ENCODE peak calls at places on chromosomes 6 and 20, in five cellular contexts. One of them, this sample, is unnamed.
A peak's percentile ranks its signal among the peaks of the same experiment; 100 is the strongest.

GRCh38 chr6:14922306-14922705 is 323.6 kb upstream of the JARID2 start:
- DNase-seq in AG09309: no peak
- DNase-seq in fibroblast of lung: no peak
- DNase-seq in H7: peak; percentile 59
- DNase-seq in fibroblast of villous mesenchyme: no peak
- DNase-seq in this sample: no peak

GRCh38 chr20:4369798-4370124 is 351.9 kb upstream of the PRND start:
- DNase-seq in fibroblast of villous mesenchyme: no peak
- DNase-seq in fibroblast of lung: no peak
- DNase-seq in H7: no peak
- DNase-seq in AG09309: no peak
- DNase-seq in this sample: peak; percentile 35

GRCh38 chr20:36548006-36548315 is 6.6 kb downstream of the MYL9 start:
- DNase-seq in fibroblast of villous mesenchyme: no peak
- DNase-seq in AG09309: no peak
- DNase-seq in fibroblast of lung: no peak
- DNase-seq in H7: peak; percentile 85
- DNase-seq in this sample: no peak

GRCh38 chr6:46555129-46555528 is 63.9 kb upstream of the RCAN2 start:
- DNase-seq in fibroblast of villous mesenchyme: no peak
- DNase-seq in AG09309: no peak
- DNase-seq in fibroblast of lung: no peak
- DNase-seq in H7: no peak
- DNase-seq in this sample: no peak

GRCh38 chr6:22558288-22558882 is 11.0 kb upstream of the HDGFL1 start:
- DNase-seq in H7: no peak
- DNase-seq in fibroblast of villous mesenchyme: peak; percentile 5
- DNase-seq in AG09309: no peak
- DNase-seq in fibroblast of lung: no peak
- DNase-seq in this sample: no peak

GRCh38 chr6:15874821-15875220 is 212.0 kb upstream of the DTNBP1 start:
- DNase-seq in fibroblast of villous mesenchyme: peak; percentile 81
- DNase-seq in AG09309: no peak
- DNase-seq in fibroblast of lung: peak; percentile 47
- DNase-seq in H7: no peak
- DNase-seq in this sample: no peak

GRCh38 chr6:150627601-150628012 is 27.9 kb downstream of the PLEKHG1 start:
- DNase-seq in AG09309: peak; percentile 93
- DNase-seq in fibroblast of villous mesenchyme: peak; percentile 94
- DNase-seq in fibroblast of lung: no peak
- DNase-seq in H7: no peak
- DNase-seq in this sample: peak; percentile 56

GRCh38 chr20:57617079-57617795 is 3.0 kb downstream of the ZBP1 start:
- DNase-seq in fibroblast of lung: no peak
- DNase-seq in H7: no peak
- DNase-seq in AG09309: no peak
- DNase-seq in fibroblast of villous mesenchyme: no peak
- DNase-seq in this sample: no peak

GRCh38 chr6:30759575-30760239 is 15.4 kb upstream of the IER3 start:
- DNase-seq in AG09309: peak; percentile 88
- DNase-seq in H7: no peak
- DNase-seq in fibroblast of lung: peak; percentile 75
- DNase-seq in fibroblast of villous mesenchyme: peak; percentile 84
- DNase-seq in this sample: peak; percentile 74

GRCh38 chr6:12849420-12850200 is 133.0 kb downstream of the PHACTR1 start:
- DNase-seq in AG09309: no peak
- DNase-seq in fibroblast of lung: no peak
- DNase-seq in H7: no peak
- DNase-seq in fibroblast of villous mesenchyme: no peak
- DNase-seq in this sample: no peak

GRCh38 chr6:35967059-35967769 is 46.3 kb upstream of the SRPK1 start:
- DNase-seq in AG09309: no peak
- DNase-seq in fibroblast of lung: no peak
- DNase-seq in fibroblast of villous mesenchyme: no peak
- DNase-seq in H7: peak; percentile 25
- DNase-seq in this sample: no peak

GRCh38 chr6:150894935-150895686 is 29.6 kb downstream of the MTHFD1L start:
- DNase-seq in AG09309: no peak
- DNase-seq in H7: no peak
- DNase-seq in fibroblast of villous mesenchyme: peak; percentile 56
- DNase-seq in fibroblast of lung: peak; percentile 63
- DNase-seq in this sample: no peak

GRCh38 chr6:98835149-98836024 is 1.0 kb downstream of the POU3F2 start:
- DNase-seq in fibroblast of villous mesenchyme: no peak
- DNase-seq in fibroblast of lung: no peak
- DNase-seq in AG09309: no peak
- DNase-seq in H7: peak; percentile 77
- DNase-seq in this sample: no peak
- H3K4me3 ChIP-seq in fibroblast of villous mesenchyme: peak overlapping the region; percentile 25
- H3K4me3 ChIP-seq in fibroblast of lung: peak overlapping the region; percentile 14
- H3K4me3 ChIP-seq in AG09309: no peak overlapping the region
- H3K4me3 ChIP-seq in H7: peak overlapping the region; percentile 32
- H3K4me3 ChIP-seq in this sample: no peak overlapping the region

DNA sequence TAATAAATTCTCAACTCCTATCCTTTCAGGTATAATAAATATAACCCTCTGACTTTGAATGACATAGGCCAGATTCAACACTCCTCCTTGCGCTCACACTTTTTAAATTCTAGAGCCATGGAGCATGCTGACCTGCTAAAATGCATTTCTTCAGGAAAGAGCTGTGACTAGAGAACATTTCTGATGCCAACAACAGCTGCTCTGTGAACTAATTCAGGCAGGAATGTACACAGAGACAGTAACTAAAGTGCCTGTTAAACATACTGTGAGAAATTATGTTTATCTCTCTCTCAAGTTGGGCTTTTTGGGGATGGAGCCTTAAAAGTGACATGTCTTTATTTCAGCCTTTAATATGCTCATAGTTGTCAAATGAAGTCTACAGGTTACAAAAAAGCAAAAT is 8.3 kb downstream of the NHSL1 start:
- DNase-seq in AG09309: no peak
- DNase-seq in fibroblast of villous mesenchyme: peak; percentile 11
- DNase-seq in H7: no peak
- DNase-seq in fibroblast of lung: no peak
- DNase-seq in this sample: no peak
- H3K4me3 ChIP-seq in AG09309: no peak overlapping the region
- H3K4me3 ChIP-seq in fibroblast of villous mesenchyme: no peak overlapping the region
- H3K4me3 ChIP-seq in H7: no peak overlapping the region
- H3K4me3 ChIP-seq in fibroblast of lung: no peak overlapping the region
- H3K4me3 ChIP-seq in this sample: no peak overlapping the region

GRCh38 chr6:135086414-135086764 is 31.8 kb upstream of the HBS1L start:
- DNase-seq in fibroblast of villous mesenchyme: no peak
- DNase-seq in fibroblast of lung: no peak
- DNase-seq in AG09309: no peak
- DNase-seq in H7: no peak
- DNase-seq in this sample: no peak

GRCh38 chr6:135083992-135084915 is 29.6 kb upstream of the HBS1L start:
- DNase-seq in H7: no peak
- DNase-seq in fibroblast of lung: no peak
- DNase-seq in fibroblast of villous mesenchyme: peak; percentile 7
- DNase-seq in AG09309: no peak
- DNase-seq in this sample: no peak

GRCh38 chr6:135084916-135085269 is 30.3 kb upstream of the HBS1L start:
- DNase-seq in H7: no peak
- DNase-seq in fibroblast of lung: no peak
- DNase-seq in AG09309: no peak
- DNase-seq in fibroblast of villous mesenchyme: no peak
- DNase-seq in this sample: no peak

GRCh38 chr6:135087403-135087802 is 32.8 kb upstream of the HBS1L start:
- DNase-seq in H7: peak; percentile 16
- DNase-seq in AG09309: no peak
- DNase-seq in fibroblast of lung: no peak
- DNase-seq in fibroblast of villous mesenchyme: no peak
- DNase-seq in this sample: no peak

GRCh38 chr6:135085700-135086413 is 31.2 kb upstream of the HBS1L start:
- DNase-seq in AG09309: no peak
- DNase-seq in fibroblast of villous mesenchyme: no peak
- DNase-seq in fibroblast of lung: peak; percentile 3
- DNase-seq in H7: no peak
- DNase-seq in this sample: no peak
- H3K4me3 ChIP-seq in AG09309: no peak overlapping the region
- H3K4me3 ChIP-seq in fibroblast of villous mesenchyme: no peak overlapping the region
- H3K4me3 ChIP-seq in fibroblast of lung: peak overlapping the region; percentile 31
- H3K4me3 ChIP-seq in H7: no peak overlapping the region
- H3K4me3 ChIP-seq in this sample: no peak overlapping the region

DNA sequence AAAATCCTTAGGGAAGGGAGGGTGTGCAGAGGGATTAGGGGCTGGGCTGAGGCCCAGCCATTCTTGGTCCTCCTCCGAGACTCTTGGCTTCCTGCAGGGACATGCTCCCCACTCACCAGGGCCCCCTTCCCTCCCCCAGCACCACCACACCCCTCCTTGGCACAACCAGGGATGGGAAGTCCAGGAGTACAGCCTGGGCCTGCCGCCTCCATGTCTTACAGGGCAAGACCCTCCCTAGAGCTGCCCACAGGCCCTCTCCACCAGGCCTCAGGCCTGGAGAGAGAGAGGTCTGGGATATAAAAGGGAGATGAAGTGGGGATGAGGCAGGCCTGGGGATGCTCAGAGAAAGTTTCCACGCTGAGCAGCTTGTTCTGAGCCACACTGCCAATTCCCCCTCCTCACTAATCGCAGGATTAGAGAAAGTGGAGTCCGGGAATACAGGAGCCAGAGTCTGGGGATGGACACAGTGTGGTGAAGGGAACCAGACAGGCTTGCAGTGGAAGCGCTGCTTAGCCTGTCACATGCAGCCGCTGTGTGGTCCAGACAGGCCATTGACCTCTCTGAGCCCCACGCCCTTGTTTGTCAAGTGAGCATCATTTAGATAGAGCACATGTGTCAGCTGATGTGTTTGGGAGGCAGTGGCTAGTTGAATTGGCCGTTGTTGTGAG is 105.5 kb downstream of the MRPL14 start:
- DNase-seq in fibroblast of villous mesenchyme: no peak
- DNase-seq in fibroblast of lung: no peak
- DNase-seq in H7: no peak
- DNase-seq in AG09309: no peak
- DNase-seq in this sample: no peak
- H3K4me3 ChIP-seq in fibroblast of villous mesenchyme: no peak overlapping the region
- H3K4me3 ChIP-seq in fibroblast of lung: no peak overlapping the region
- H3K4me3 ChIP-seq in H7: no peak overlapping the region
- H3K4me3 ChIP-seq in AG09309: no peak overlapping the region
- H3K4me3 ChIP-seq in this sample: no peak overlapping the region

GRCh38 chr6:85641916-85642773 is 541 bp downstream of the SYNCRIP start:
- DNase-seq in fibroblast of lung: peak; percentile 49
- DNase-seq in H7: peak; percentile 58
- DNase-seq in fibroblast of villous mesenchyme: peak; percentile 52
- DNase-seq in AG09309: no peak
- DNase-seq in this sample: peak; percentile 52

GRCh38 chr6:85643530-85644373 is 1.1 kb upstream of the SYNCRIP start:
- DNase-seq in AG09309: peak; percentile 92
- DNase-seq in fibroblast of lung: peak; percentile 98
- DNase-seq in H7: peak; percentile 91
- DNase-seq in fibroblast of villous mesenchyme: peak; percentile 98
- DNase-seq in this sample: peak; percentile 93

GRCh38 chr6:85642774-85643529 is at the start of gene SYNCRIP:
- DNase-seq in fibroblast of lung: peak; percentile 98
- DNase-seq in H7: peak; percentile 97
- DNase-seq in AG09309: peak; percentile 93
- DNase-seq in fibroblast of villous mesenchyme: peak; percentile 99
- DNase-seq in this sample: peak; percentile 99

GRCh38 chr6:85641522-85641915 is 1.2 kb downstream of the SYNCRIP start:
- DNase-seq in H7: no peak
- DNase-seq in fibroblast of lung: no peak
- DNase-seq in fibroblast of villous mesenchyme: no peak
- DNase-seq in AG09309: no peak
- DNase-seq in this sample: peak; percentile 18

GRCh38 chr6:85640806-85641205 is 1.9 kb downstream of the SYNCRIP start:
- DNase-seq in H7: no peak
- DNase-seq in AG09309: no peak
- DNase-seq in fibroblast of lung: peak; percentile 30
- DNase-seq in fibroblast of villous mesenchyme: peak; percentile 32
- DNase-seq in this sample: peak; percentile 9
- H3K4me3 ChIP-seq in H7: peak overlapping the region; percentile 100
- H3K4me3 ChIP-seq in AG09309: peak overlapping the region; percentile 92
- H3K4me3 ChIP-seq in fibroblast of lung: peak overlapping the region; percentile 99
- H3K4me3 ChIP-seq in fibroblast of villous mesenchyme: peak overlapping the region; percentile 99
- H3K4me3 ChIP-seq in this sample: peak overlapping the region; percentile 77

GRCh38 chr20:35542990-35543389 is 1.1 kb downstream of the ERGIC3 start:
- DNase-seq in H7: no peak
- DNase-seq in fibroblast of lung: no peak
- DNase-seq in fibroblast of villous mesenchyme: no peak
- DNase-seq in AG09309: no peak
- DNase-seq in this sample: no peak

GRCh38 chr20:35541783-35542662 is at the start of gene ERGIC3:
- DNase-seq in H7: peak; percentile 95
- DNase-seq in fibroblast of lung: peak; percentile 94
- DNase-seq in fibroblast of villous mesenchyme: peak; percentile 95
- DNase-seq in AG09309: peak; percentile 62
- DNase-seq in this sample: peak; percentile 96

GRCh38 chr20:35539756-35540212 is 2.1 kb upstream of the ERGIC3 start:
- DNase-seq in fibroblast of lung: no peak
- DNase-seq in fibroblast of villous mesenchyme: peak; percentile 6
- DNase-seq in H7: peak; percentile 68
- DNase-seq in AG09309: no peak
- DNase-seq in this sample: no peak

GRCh38 chr20:35544436-35544835 is 2.6 kb downstream of the ERGIC3 start:
- DNase-seq in H7: no peak
- DNase-seq in fibroblast of villous mesenchyme: no peak
- DNase-seq in AG09309: no peak
- DNase-seq in fibroblast of lung: no peak
- DNase-seq in this sample: no peak

DNA sequence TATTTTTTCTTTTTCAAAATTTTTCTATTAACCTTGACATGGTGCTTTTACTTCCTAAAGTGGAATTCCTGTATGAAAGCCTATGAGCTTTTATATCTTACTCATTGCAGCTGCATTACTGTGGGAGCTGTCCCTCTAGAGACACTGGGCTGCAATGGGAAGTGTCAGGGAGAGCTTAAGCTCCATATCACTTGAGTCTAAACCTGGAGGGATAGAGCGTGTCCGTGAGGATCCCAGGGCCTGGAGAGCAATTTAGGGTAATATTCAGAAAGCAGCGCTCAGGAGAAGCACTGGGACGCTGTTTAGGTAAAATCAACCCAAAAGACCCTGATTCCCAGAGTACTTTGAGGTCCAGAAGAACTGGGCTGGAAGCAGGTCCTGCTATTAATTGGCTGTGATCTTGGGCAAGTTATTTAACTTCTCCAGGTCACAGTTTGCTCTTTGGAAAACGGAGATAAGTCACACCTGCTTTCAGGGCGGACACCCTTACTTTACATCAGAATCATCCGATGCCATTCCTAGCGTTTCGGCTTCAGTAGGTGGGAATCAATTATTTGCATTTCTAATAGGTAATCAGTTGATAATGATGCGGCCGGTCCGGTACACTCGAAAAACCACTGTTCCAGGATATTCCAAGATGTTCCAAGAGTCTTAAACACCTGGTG is 628 bp upstream of the ERGIC3 start:
- DNase-seq in fibroblast of lung: no peak
- DNase-seq in fibroblast of villous mesenchyme: no peak
- DNase-seq in H7: no peak
- DNase-seq in AG09309: no peak
- DNase-seq in this sample: no peak
- H3K4me3 ChIP-seq in fibroblast of lung: peak overlapping the region; percentile 90
- H3K4me3 ChIP-seq in fibroblast of villous mesenchyme: peak overlapping the region; percentile 96
- H3K4me3 ChIP-seq in H7: peak overlapping the region; percentile 84
- H3K4me3 ChIP-seq in AG09309: peak overlapping the region; percentile 72
- H3K4me3 ChIP-seq in this sample: no peak overlapping the region